ENCODE peak calls at places on chromosome 10, in six cellular contexts. K is Daoy; D is brain microvascular endothelial cell; O is SK-N-SH; X is NCI-H345; T is CD4-positive, CD25-positive, alpha-beta regulatory T cell. S is an unnamed sample.

GRCh38 chr10:60967854-60968484 is 24.0 kb upstream of the RHOBTB1 start:
- DNase-seq in K (no peak), D (no peak), O (no peak), X (no peak), T (no peak), S (no peak)

GRCh38 chr10:74842301-74842700 is 15.9 kb downstream of the KAT6B start:
- DNase-seq in K (no peak), D (no peak), O (no peak), X (no peak), T (no peak), S (no peak)

GRCh38 chr10:120838941-120839340 is 12.2 kb upstream of the WDR11 start:
- DNase-seq in K (no peak), D (no peak), O (no peak), X (no peak), T (no peak), S (no peak)

GRCh38 chr10:70474780-70475179 is 3.8 kb upstream of the PALD1 start:
- DNase-seq in K (no peak), D (no peak), O (peak), X (no peak), T (no peak), S (no peak)

GRCh38 chr10:20007426-20007825 is 191.2 kb downstream of the PLXDC2 start:
- DNase-seq in K (no peak), D (peak), O (no peak), X (no peak), T (no peak), S (no peak)

GRCh38 chr10:74371696-74372095 is 220.7 kb downstream of the ADK start:
- DNase-seq in K (peak), D (peak), O (no peak), X (no peak), T (no peak), S (no peak)

GRCh38 chr10:87966454-87966853 is 103.0 kb downstream of the PTEN start:
- DNase-seq in K (no peak), D (no peak), O (no peak), X (no peak), T (no peak), S (no peak)

GRCh38 chr10:45373003-45373782 is 823 bp upstream of the ALOX5 start:
- DNase-seq in K (no peak), D (no peak), O (peak), X (peak), T (no peak), S (peak)

GRCh38 chr10:114868801-114869200 is 47.2 kb downstream of the FHIP2A start:
- DNase-seq in K (no peak), D (no peak), O (no peak), X (no peak), T (no peak), S (no peak)

GRCh38 chr10:1047937-1048336 is 982 bp downstream of the IDI1 start:
- DNase-seq in K (no peak), D (no peak), O (no peak), X (no peak), T (peak), S (no peak)

GRCh38 chr10:24974978-24975377 is 22.6 kb upstream of the PRTFDC1 start:
- DNase-seq in K (no peak), D (peak), O (no peak), X (no peak), T (no peak), S (no peak)

GRCh38 chr10:23051855-23052309 is 43.5 kb upstream of the MSRB2 start:
- DNase-seq in K (no peak), D (no peak), O (no peak), X (no peak), T (no peak), S (no peak)

GRCh38 chr10:91635401-91636400 is 2.8 kb upstream of the PPP1R3C start:
- DNase-seq in K (peak), D (peak), O (peak), X (peak), T (peak), S (peak)

GRCh38 chr10:49279015-49279880 is 19.7 kb upstream of the C10orf71 start:
- DNase-seq in K (no peak), D (no peak), O (no peak), X (no peak), T (no peak), S (no peak)

GRCh38 chr10:85524001-85524400 is 842.6 kb downstream of the GRID1 start:
- DNase-seq in K (no peak), D (no peak), O (no peak), X (no peak), T (no peak), S (no peak)

GRCh38 chr10:79376751-79377556 is 29.7 kb downstream of the PPIF start:
- DNase-seq in K (no peak), D (no peak), O (no peak), X (no peak), T (no peak), S (no peak)

GRCh38 chr10:122276611-122277205 is 5.6 kb downstream of the BTBD16 start:
- DNase-seq in K (no peak), D (peak), O (no peak), X (no peak), T (no peak), S (no peak)

GRCh38 chr10:89534826-89535166 is 598 bp downstream of the SLC16A12 start:
- DNase-seq in K (no peak), D (no peak), O (no peak), X (peak), T (no peak), S (no peak)

GRCh38 chr10:14414901-14415300 is 84.2 kb upstream of the FRMD4A start:
- DNase-seq in K (peak), D (peak), O (no peak), X (no peak), T (no peak), S (no peak)

GRCh38 chr10:1635340-1635739 is 102.0 kb downstream of the ADARB2 start:
- DNase-seq in K (no peak), D (no peak), O (no peak), X (no peak), T (no peak), S (no peak)

GRCh38 chr10:61882621-61883375 is 18.7 kb upstream of the ARID5B start:
- DNase-seq in K (no peak), D (peak), O (no peak), X (no peak), T (peak), S (no peak)

GRCh38 chr10:18684416-18684815 is 25.2 kb downstream of the ARL5B start:
- DNase-seq in K (peak), D (no peak), O (no peak), X (no peak), T (no peak), S (no peak)

GRCh38 chr10:121823993-121824463 is 103.8 kb downstream of the ATE1 start:
- DNase-seq in K (peak), D (peak), O (peak), X (peak), T (peak), S (peak)

GRCh38 chr10:73923935-73924598 is 13.1 kb downstream of the PLAU start:
- DNase-seq in K (no peak), D (no peak), O (no peak), X (no peak), T (no peak), S (no peak)

GRCh38 chr10:51521605-51522004 is 177.8 kb downstream of the CSTF2T start:
- DNase-seq in K (no peak), D (no peak), O (no peak), X (no peak), T (no peak), S (no peak)

S was measured in CD4-positive, alpha-beta memory T cell.